ENCODE peak calls at places on chromosome 4, in ten cellular contexts. One of them, this sample, is unnamed.

GRCh38 chr4:162497564-162498167 is 333.9 kb upstream of the FSTL5 start:
- DNase-seq in activated effector memory CD4-positive, alpha-beta T cell treated with anti-CD3 and anti-CD28 coated beads, Interleukin-2, amount 50 U/mL, for 16 hours: no peak
- DNase-seq in NCI-H2081 treated with DMSO at 0.1 percent for 48 hours: no peak
- DNase-seq in GM23248: peak
- DNase-seq in progenitor cell of endocrine pancreas: no peak
- DNase-seq in upper lobe of right lung: no peak
- DNase-seq in endothelial cell: peak
- DNase-seq in Jurkat, Clone E6-1: peak
- DNase-seq in activated T-cell treated with anti-CD3 and anti-CD28 coated beads for 4 hours: no peak
- DNase-seq in RWPE1: peak
- DNase-seq in this sample: peak

GRCh38 chr4:7206385-7206784 is 14.0 kb downstream of the SORCS2 start:
- DNase-seq in upper lobe of right lung: no peak
- DNase-seq in GM23248: peak
- DNase-seq in activated T-cell treated with anti-CD3 and anti-CD28 coated beads for 4 hours: no peak
- DNase-seq in endothelial cell: no peak
- DNase-seq in progenitor cell of endocrine pancreas: no peak
- DNase-seq in Jurkat, Clone E6-1: no peak
- DNase-seq in RWPE1: no peak
- DNase-seq in NCI-H2081 treated with DMSO at 0.1 percent for 48 hours: no peak
- DNase-seq in activated effector memory CD4-positive, alpha-beta T cell treated with anti-CD3 and anti-CD28 coated beads, Interleukin-2, amount 50 U/mL, for 16 hours: no peak
- DNase-seq in this sample: peak

GRCh38 chr4:128229458-128229805 is 58.2 kb downstream of the PGRMC2 start:
- DNase-seq in GM23248: peak
- DNase-seq in activated T-cell treated with anti-CD3 and anti-CD28 coated beads for 4 hours: no peak
- DNase-seq in RWPE1: no peak
- DNase-seq in upper lobe of right lung: no peak
- DNase-seq in Jurkat, Clone E6-1: no peak
- DNase-seq in endothelial cell: no peak
- DNase-seq in progenitor cell of endocrine pancreas: no peak
- DNase-seq in activated effector memory CD4-positive, alpha-beta T cell treated with anti-CD3 and anti-CD28 coated beads, Interleukin-2, amount 50 U/mL, for 16 hours: no peak
- DNase-seq in NCI-H2081 treated with DMSO at 0.1 percent for 48 hours: no peak
- DNase-seq in this sample: no peak

GRCh38 chr4:148367756-148368155 is 74.5 kb downstream of the NR3C2 start:
- DNase-seq in upper lobe of right lung: no peak
- DNase-seq in GM23248: no peak
- DNase-seq in activated T-cell treated with anti-CD3 and anti-CD28 coated beads for 4 hours: no peak
- DNase-seq in NCI-H2081 treated with DMSO at 0.1 percent for 48 hours: no peak
- DNase-seq in Jurkat, Clone E6-1: no peak
- DNase-seq in progenitor cell of endocrine pancreas: no peak
- DNase-seq in activated effector memory CD4-positive, alpha-beta T cell treated with anti-CD3 and anti-CD28 coated beads, Interleukin-2, amount 50 U/mL, for 16 hours: no peak
- DNase-seq in RWPE1: no peak
- DNase-seq in endothelial cell: no peak
- DNase-seq in this sample: no peak

GRCh38 chr4:10571896-10572295 is 112.7 kb downstream of the CLNK start:
- DNase-seq in activated effector memory CD4-positive, alpha-beta T cell treated with anti-CD3 and anti-CD28 coated beads, Interleukin-2, amount 50 U/mL, for 16 hours: no peak
- DNase-seq in upper lobe of right lung: no peak
- DNase-seq in Jurkat, Clone E6-1: no peak
- DNase-seq in progenitor cell of endocrine pancreas: no peak
- DNase-seq in NCI-H2081 treated with DMSO at 0.1 percent for 48 hours: no peak
- DNase-seq in RWPE1: no peak
- DNase-seq in activated T-cell treated with anti-CD3 and anti-CD28 coated beads for 4 hours: no peak
- DNase-seq in GM23248: peak
- DNase-seq in endothelial cell: no peak
- DNase-seq in this sample: no peak

GRCh38 chr4:48909697-48910096 is 3.1 kb upstream of the OCIAD2 start:
- DNase-seq in RWPE1: peak
- DNase-seq in NCI-H2081 treated with DMSO at 0.1 percent for 48 hours: no peak
- DNase-seq in GM23248: peak
- DNase-seq in Jurkat, Clone E6-1: no peak
- DNase-seq in endothelial cell: no peak
- DNase-seq in upper lobe of right lung: no peak
- DNase-seq in activated T-cell treated with anti-CD3 and anti-CD28 coated beads for 4 hours: peak
- DNase-seq in progenitor cell of endocrine pancreas: no peak
- DNase-seq in activated effector memory CD4-positive, alpha-beta T cell treated with anti-CD3 and anti-CD28 coated beads, Interleukin-2, amount 50 U/mL, for 16 hours: peak
- DNase-seq in this sample: peak

GRCh38 chr4:41613782-41614181 is 75.8 kb downstream of the LIMCH1 start:
- DNase-seq in NCI-H2081 treated with DMSO at 0.1 percent for 48 hours: no peak
- DNase-seq in upper lobe of right lung: no peak
- DNase-seq in progenitor cell of endocrine pancreas: no peak
- DNase-seq in activated T-cell treated with anti-CD3 and anti-CD28 coated beads for 4 hours: no peak
- DNase-seq in RWPE1: no peak
- DNase-seq in GM23248: peak
- DNase-seq in endothelial cell: no peak
- DNase-seq in Jurkat, Clone E6-1: no peak
- DNase-seq in activated effector memory CD4-positive, alpha-beta T cell treated with anti-CD3 and anti-CD28 coated beads, Interleukin-2, amount 50 U/mL, for 16 hours: no peak
- DNase-seq in this sample: no peak

GRCh38 chr4:61493041-61493440 is 292.9 kb downstream of the ADGRL3 start:
- DNase-seq in RWPE1: no peak
- DNase-seq in activated T-cell treated with anti-CD3 and anti-CD28 coated beads for 4 hours: no peak
- DNase-seq in endothelial cell: no peak
- DNase-seq in Jurkat, Clone E6-1: no peak
- DNase-seq in NCI-H2081 treated with DMSO at 0.1 percent for 48 hours: no peak
- DNase-seq in activated effector memory CD4-positive, alpha-beta T cell treated with anti-CD3 and anti-CD28 coated beads, Interleukin-2, amount 50 U/mL, for 16 hours: no peak
- DNase-seq in progenitor cell of endocrine pancreas: no peak
- DNase-seq in GM23248: no peak
- DNase-seq in upper lobe of right lung: no peak
- DNase-seq in this sample: no peak

GRCh38 chr4:184649971-184650855 is 675 bp downstream of the PRIMPOL start:
- DNase-seq in activated effector memory CD4-positive, alpha-beta T cell treated with anti-CD3 and anti-CD28 coated beads, Interleukin-2, amount 50 U/mL, for 16 hours: no peak
- DNase-seq in upper lobe of right lung: no peak
- DNase-seq in endothelial cell: peak
- DNase-seq in NCI-H2081 treated with DMSO at 0.1 percent for 48 hours: no peak
- DNase-seq in RWPE1: no peak
- DNase-seq in activated T-cell treated with anti-CD3 and anti-CD28 coated beads for 4 hours: no peak
- DNase-seq in progenitor cell of endocrine pancreas: no peak
- DNase-seq in GM23248: peak
- DNase-seq in Jurkat, Clone E6-1: no peak
- DNase-seq in this sample: peak

This sample was measured in HFFc6.